ENCODE peak calls at places on chromosomes 13 and 19, in six cellular contexts. K, H, O, Y, X and I are unnamed samples. For H3K9me3 and H3K4me1, the result is how much of the 10 kb centered on the place peaks cover.

GRCh38 chr19:48714759-48715261 is 4.7 kb downstream of the MAMSTR start:
- DNase-seq in H (peak), O (no peak), Y (no peak), X (no peak), K (no peak), I (no peak)

GRCh38 chr19:15828121-15828620 is 12.7 kb upstream of the OR10H1 start:
- DNase-seq in O (no peak), Y (no peak), H (no peak), X (no peak), K (no peak), I (no peak)

GRCh38 chr19:40279120-40279551 is 6.0 kb downstream of the AKT2 start:
- DNase-seq in H (peak), X (peak), Y (peak), K (peak), O (no peak), I (no peak)

GRCh38 chr13:74174810-74175209 is 40.6 kb upstream of the KLF12 start:
- DNase-seq in Y (no peak), O (no peak), H (no peak), X (no peak), K (no peak), I (no peak)

GRCh38 chr13:32214073-32214472 is 101.1 kb downstream of the ZAR1L start:
- DNase-seq in K (no peak), X (no peak), H (no peak), O (no peak), Y (no peak), I (no peak)

GRCh38 chr19:53365899-53366493 is 491 bp downstream of the ZNF525 start:
- DNase-seq in Y (peak), K (peak), H (peak), O (no peak), X (no peak), I (no peak)

GRCh38 chr19:10587839-10588150 is 683 bp upstream of the AP1M2 start:
- DNase-seq in H (no peak), X (no peak), Y (no peak), O (no peak), K (no peak), I (no peak)

GRCh38 chr19:45231891-45232290 is 13.3 kb downstream of the EXOC3L2 start:
- DNase-seq in O (no peak), K (no peak), H (no peak), Y (no peak), X (no peak), I (no peak)

GRCh38 chr19:3821156-3821555 is 35.0 kb upstream of the MATK start:
- DNase-seq in X (no peak), Y (no peak), K (no peak), O (no peak), H (no peak), I (no peak)

GRCh38 chr13:30323524-30323923 is 16.2 kb upstream of the KATNAL1 start:
- DNase-seq in H (no peak), Y (no peak), K (no peak), X (no peak), O (no peak), I (no peak)

GRCh38 chr13:25175431-25175830 is 3.3 kb upstream of the AMER2 start:
- DNase-seq in Y (no peak), O (no peak), K (no peak), X (no peak), H (no peak), I (no peak)

GRCh38 chr19:46542428-46543230 is 47.0 kb upstream of the PNMA8B start:
- DNase-seq in K (peak), H (peak), X (peak), Y (peak), O (peak), I (peak)

GRCh38 chr19:18469245-18470107 is 31.5 kb upstream of the ISYNA1 start:
- DNase-seq in O (peak), Y (peak), H (peak), K (peak), X (peak), I (peak)

GRCh38 chr19:49552749-49553148 is 24.9 kb downstream of the RCN3 start:
- DNase-seq in O (no peak), Y (no peak), K (no peak), H (no peak), X (no peak), I (no peak)

GRCh38 chr19:32104465-32105235 is 240.8 kb upstream of the ZNF507 start:
- DNase-seq in H (no peak), K (no peak), O (no peak), Y (no peak), X (no peak), I (no peak)

GRCh38 chr19:17579523-17580244 is 24.2 kb downstream of the COLGALT1 start:
- DNase-seq in X (peak), K (peak), H (peak), O (peak), Y (peak), I (peak)

GRCh38 chr13:27211771-27212364 is 39.5 kb upstream of the RPL21 start:
- DNase-seq in K (no peak), X (no peak), Y (no peak), H (no peak), O (peak), I (no peak)

GRCh38 chr19:8206147-8207087 is 2.8 kb upstream of the CERS4 start:
- DNase-seq in O (no peak), Y (no peak), K (no peak), X (no peak), H (no peak), I (no peak)

GRCh38 chr13:51906581-51906980 is 44.8 kb downstream of the CCDC70 start:
- DNase-seq in O (no peak), Y (no peak), K (peak), X (no peak), H (no peak), I (no peak)

GRCh38 chr13:33251131-33251629 is 34.4 kb downstream of the STARD13 start:
- DNase-seq in Y (no peak), X (no peak), K (no peak), H (no peak), O (peak), I (no peak)

GRCh38 chr19:34313188-34313587 is 51.8 kb upstream of the GPI start:
- DNase-seq in O (no peak), K (no peak), Y (no peak), X (no peak), H (peak), I (no peak)

GRCh38 chr13:86946734-86947133 is 724.4 kb upstream of the SLITRK5 start:
- DNase-seq in Y (no peak), O (no peak), X (no peak), K (no peak), H (no peak), I (no peak)

GRCh38 chr13:79709526-79709925 is 228.6 kb downstream of the NDFIP2 start:
- DNase-seq in X (no peak), O (no peak), Y (no peak), K (no peak), H (no peak), I (no peak)

GRCh38 chr19:23787106-23787505 is 28.4 kb upstream of the ZNF681 start:
- DNase-seq in O (no peak), X (no peak), K (no peak), H (peak), Y (no peak), I (no peak)

GRCh38 chr19:46080561-46080960 is 39.8 kb upstream of the IGFL4 start:
- DNase-seq in Y (no peak), H (no peak), O (no peak), X (no peak), K (no peak), I (no peak)

GRCh38 chr13:53778937-53779336 is 750.3 kb downstream of the OLFM4 start:
- DNase-seq in Y (no peak), K (no peak), X (no peak), H (no peak), O (no peak), I (no peak)

GRCh38 chr19:1483067-1483978 is 4.3 kb upstream of the C19orf25 start:
- DNase-seq in O (no peak), K (no peak), H (no peak), Y (peak), X (no peak), I (no peak)

GRCh38 chr13:24670927-24671326 is 9.3 kb upstream of the ATP12A start:
- DNase-seq in O (peak), X (no peak), H (peak), K (no peak), Y (no peak), I (no peak)

GRCh38 chr19:45276284-45276687 is 25.2 kb downstream of the MARK4 start:
- DNase-seq in K (no peak), O (no peak), Y (no peak), H (no peak), X (no peak), I (no peak)

GRCh38 chr13:30978981-30979956 is 46.8 kb downstream of the TEX26 start:
- DNase-seq in O (peak), Y (no peak), X (no peak), H (peak), K (no peak), I (peak)

GRCh38 chr19:40512473-40513344 is 45.9 kb downstream of the SPTBN4 start:
- DNase-seq in X (no peak), K (no peak), H (no peak), Y (no peak), O (no peak), I (no peak)

GRCh38 chr19:9565900-9566705 is 18.2 kb downstream of the ZNF121 start:
- DNase-seq in K (no peak), X (no peak), H (no peak), Y (no peak), O (no peak), I (no peak)

GRCh38 chr19:9570255-9570654 is 14.0 kb downstream of the ZNF121 start:
- DNase-seq in O (no peak), X (no peak), H (no peak), K (no peak), Y (no peak), I (no peak)

DNA sequence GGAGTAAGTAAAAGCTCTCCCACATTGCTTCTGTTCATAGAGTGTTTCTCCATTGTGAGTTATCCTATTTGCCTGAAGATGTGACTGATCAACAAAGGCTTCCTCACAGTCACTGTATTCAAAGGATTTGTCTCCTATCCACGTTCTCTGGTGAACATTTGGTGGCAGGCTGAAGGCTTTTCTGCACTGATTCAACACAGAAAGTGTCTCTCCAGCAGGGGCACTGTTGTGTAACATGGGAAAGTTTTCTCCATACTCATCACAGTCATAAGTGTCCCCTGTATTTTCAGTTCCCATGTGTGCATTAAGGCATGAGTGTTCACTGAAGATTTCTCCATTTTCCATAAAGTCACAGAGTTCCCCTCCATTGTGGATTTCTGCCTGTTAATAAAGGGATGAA is 17.6 kb downstream of the ZNF121 start:
- DNase-seq in K (no peak), X (no peak), Y (no peak), H (no peak), O (no peak), I (no peak)
- H3K9me3 ChIP-seq in K (half or more), X (half or more), Y (half or more), H (under half), O (half or more), I (half or more)

DNA sequence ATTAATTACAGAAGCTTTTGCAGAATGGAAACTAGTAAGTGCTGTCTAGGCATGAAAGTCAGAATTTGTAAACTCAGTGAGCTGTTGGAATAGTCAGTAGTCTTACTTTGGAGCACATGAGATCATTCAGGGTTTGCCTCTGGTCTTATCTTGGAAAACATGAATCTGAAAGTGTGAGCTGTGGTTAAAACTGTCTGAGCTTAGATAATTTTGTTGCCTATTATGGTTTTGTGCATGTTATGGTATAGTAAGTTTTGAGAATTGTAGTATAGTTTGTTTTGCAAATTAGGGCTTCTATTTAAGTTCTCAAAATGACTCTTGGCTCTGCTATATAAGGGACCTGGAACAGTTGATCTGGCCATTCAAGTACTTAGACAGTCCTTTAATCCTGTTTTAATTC is 53.7 kb upstream of the TRPC4 start:
- DNase-seq in X (no peak), O (no peak), K (no peak), Y (no peak), H (no peak), I (no peak)
- H3K4me1 ChIP-seq in X (under half), O (under half), K (half or more), Y (under half), H (under half), I (under half)

GRCh38 chr13:93151277-93151676 is 75.3 kb upstream of the GPC6 start:
- DNase-seq in Y (no peak), O (no peak), H (no peak), X (no peak), K (no peak), I (no peak)
- H3K9me3 ChIP-seq in Y (under half), O (under half), H (under half), X (under half), K (under half), I (under half)

GRCh38 chr19:13077233-13077632 is 25.4 kb downstream of the LYL1 start:
- DNase-seq in H (no peak), X (no peak), O (no peak), K (no peak), Y (no peak), I (no peak)
- H3K4me1 ChIP-seq in H (under half), X (under half), O (under half), K (half or more), Y (under half), I (under half)

DNA sequence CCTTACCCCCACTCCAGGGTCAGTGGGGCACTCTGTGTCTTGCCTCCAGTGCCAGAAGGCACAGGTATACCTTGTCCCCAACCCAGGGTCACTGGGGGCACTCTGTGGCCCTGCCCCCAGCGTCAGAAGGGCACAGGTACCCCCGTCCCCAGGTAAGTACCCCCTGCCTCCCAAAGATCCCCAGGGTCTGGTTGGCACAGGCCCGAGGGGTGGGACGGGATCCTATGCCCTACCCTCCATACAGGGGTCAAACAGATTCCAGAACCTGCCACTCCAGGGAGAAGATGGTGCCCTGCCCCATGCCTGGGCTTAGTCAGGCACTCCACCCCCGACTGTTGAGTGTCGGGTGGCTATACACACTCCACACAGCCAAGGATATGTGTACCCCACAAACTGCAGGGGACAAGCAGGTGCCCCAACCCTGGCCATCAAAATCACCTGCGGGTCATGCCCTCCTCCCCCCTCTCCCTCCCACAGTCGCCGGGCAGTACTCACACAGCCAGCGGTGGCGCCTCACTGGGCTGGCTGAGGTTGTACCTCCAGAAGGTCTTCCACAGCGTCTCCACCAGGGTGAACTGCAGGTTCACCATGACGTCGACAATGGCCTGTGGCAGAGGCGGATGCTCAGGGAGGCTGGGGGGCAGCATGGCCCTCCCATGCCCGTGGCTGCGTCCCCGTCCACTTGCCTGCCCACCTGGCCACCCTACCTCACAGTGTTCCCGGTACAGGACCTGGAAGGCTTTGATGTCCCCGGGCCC is 13.8 kb downstream of the DCAF15 start:
- DNase-seq in K (no peak), H (no peak), Y (no peak), X (no peak), O (no peak), I (no peak)
- H3K9me3 ChIP-seq in K (under half), H (under half), Y (under half), X (under half), O (under half), I (under half)

DNA sequence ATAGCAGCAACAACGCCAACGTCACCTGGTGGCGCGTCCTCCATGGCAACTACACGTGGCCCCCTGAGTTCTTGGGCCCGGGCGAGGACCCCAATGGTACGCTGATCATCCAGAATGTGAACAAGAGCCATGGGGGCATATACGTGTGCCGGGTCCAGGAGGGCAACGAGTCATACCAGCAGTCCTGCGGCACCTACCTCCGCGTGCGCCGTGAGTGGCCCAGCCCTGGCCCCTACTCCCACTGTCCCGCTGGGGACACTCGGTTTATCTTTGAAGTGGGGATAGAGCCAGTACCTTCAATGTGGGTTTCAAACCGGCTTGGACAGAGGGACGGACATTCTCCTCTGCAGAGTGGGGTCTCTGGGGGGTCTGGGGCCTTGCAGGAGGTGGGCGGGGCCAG is 2.0 kb downstream of the CD79A start:
- DNase-seq in K (no peak), O (no peak), X (no peak), H (no peak), Y (no peak), I (no peak)
- H3K4me1 ChIP-seq in K (under half), O (under half), X (under half), H (under half), Y (half or more), I (under half)